ENCODE peak calls at places on chromosomes 6 and 20, in eight cellular contexts. H is T follicular helper cell; U is tibial artery; K is astrocyte of the cerebellum; F is stimulated activated CD4-positive, alpha-beta T cell treated with anti-CD3 and anti-CD28 coated beads, TNF-alpha, amount 100 ng/mL, for 48 hours; P is NCI-H1092 treated with DMSO at 0.1 percent for 48 hours; Y is RCC 7860; I is left cardiac atrium. N is an unnamed sample.

GRCh38 chr20:37907677-37908397 is 4.9 kb downstream of the VSTM2L start:
- DNase-seq in H (no peak), U (no peak), K (peak; percentile 94), F (no peak), P (peak; percentile 98), Y (peak; percentile 81), I (no peak), N (peak; percentile 95)

GRCh38 chr20:22562620-22563019 is 21.8 kb downstream of the FOXA2 start:
- DNase-seq in H (no peak), U (no peak), K (no peak), F (no peak), P (no peak), Y (no peak), I (no peak), N (no peak)

GRCh38 chr6:164410017-164410416 is 899.4 kb downstream of the C6orf118 start:
- DNase-seq in H (no peak), U (no peak), K (no peak), F (no peak), P (no peak), Y (no peak), I (no peak), N (no peak)

GRCh38 chr6:32192608-32193039 is at the start of gene GPSM3:
- DNase-seq in H (peak; percentile 42), U (no peak), K (no peak), F (no peak), P (no peak), Y (no peak), I (peak; percentile 72), N (no peak)

GRCh38 chr6:127471379-127472255 is 12.4 kb upstream of the KIAA0408 start:
- DNase-seq in H (no peak), U (no peak), K (no peak), F (no peak), P (no peak), Y (no peak), I (no peak), N (no peak)

GRCh38 chr6:15876406-15876805 is 213.6 kb upstream of the DTNBP1 start:
- DNase-seq in H (no peak), U (no peak), K (no peak), F (no peak), P (no peak), Y (no peak), I (no peak), N (no peak)

GRCh38 chr20:49620364-49621240 is 52.7 kb upstream of the PTGIS start:
- DNase-seq in H (no peak), U (no peak), K (no peak), F (no peak), P (no peak), Y (no peak), I (no peak), N (no peak)

GRCh38 chr20:15297059-15297875 is 959.9 kb upstream of the FLRT3 start:
- DNase-seq in H (no peak), U (no peak), K (no peak), F (no peak), P (peak; percentile 78), Y (no peak), I (no peak), N (no peak)

GRCh38 chr20:57383447-57384347 is 7.5 kb upstream of the RBM38 start:
- DNase-seq in H (no peak), U (no peak), K (no peak), F (no peak), P (no peak), Y (no peak), I (no peak), N (no peak)

GRCh38 chr20:38094373-38094775 is 60.8 kb downstream of the RPRD1B start:
- DNase-seq in H (peak; percentile 7), U (peak; percentile 77), K (no peak), F (no peak), P (no peak), Y (peak; percentile 67), I (peak; percentile 62), N (no peak)

GRCh38 chr6:39444479-39445019 is 122.0 kb upstream of the KCNK16 start:
- DNase-seq in H (no peak), U (no peak), K (no peak), F (no peak), P (no peak), Y (peak; percentile 67), I (no peak), N (no peak)

GRCh38 chr6:43488667-43489276 is 11.4 kb downstream of the TJAP1 start:
- DNase-seq in H (no peak), U (no peak), K (no peak), F (no peak), P (no peak), Y (no peak), I (no peak), N (peak; percentile 59)

GRCh38 chr6:26122402-26122792 is 35.2 kb downstream of the HFE start:
- DNase-seq in H (no peak), U (no peak), K (no peak), F (no peak), P (no peak), Y (peak; percentile 74), I (no peak), N (no peak)

GRCh38 chr6:5468586-5468985 is 207.3 kb downstream of the FARS2 start:
- DNase-seq in H (no peak), U (no peak), K (no peak), F (no peak), P (no peak), Y (no peak), I (no peak), N (no peak)

GRCh38 chr20:53578492-53579222 is 15.0 kb downstream of the ZNF217 start:
- DNase-seq in H (peak; percentile 54), U (peak; percentile 41), K (peak; percentile 90), F (peak; percentile 44), P (peak; percentile 60), Y (peak; percentile 77), I (no peak), N (peak; percentile 42)

GRCh38 chr6:149129401-149130077 is 188.0 kb upstream of the TAB2 start:
- DNase-seq in H (no peak), U (peak; percentile 68), K (no peak), F (no peak), P (no peak), Y (peak; percentile 88), I (peak; percentile 41), N (peak; percentile 71)

GRCh38 chr6:160523223-160523622 is 140.9 kb downstream of the LPA start:
- DNase-seq in H (no peak), U (no peak), K (no peak), F (no peak), P (no peak), Y (no peak), I (no peak), N (no peak)

GRCh38 chr20:10910535-10911239 is 236.9 kb upstream of the JAG1 start:
- DNase-seq in H (no peak), U (no peak), K (no peak), F (no peak), P (peak; percentile 72), Y (no peak), I (peak; percentile 21), N (no peak)

GRCh38 chr6:93827728-93828127 is 408.4 kb upstream of the EPHA7 start:
- DNase-seq in H (no peak), U (no peak), K (no peak), F (no peak), P (no peak), Y (no peak), I (no peak), N (no peak)

N was measured in MG63.